ENCODE peak calls at places on chromosomes 2 and 18, in nine cellular contexts. C, O, Z, L, S, F, R, B and E are unnamed samples.

GRCh38 chr2:16062471-16063250 is 122.3 kb downstream of the MYCN start:
- DNase-seq in C (no peak), O (no peak), Z (no peak), L (no peak), S (no peak), F (no peak), R (no peak), B (no peak), E (no peak)

GRCh38 chr2:202841090-202841867 is 30.3 kb downstream of the ICA1L start:
- DNase-seq in C (no peak), O (no peak), Z (no peak), L (no peak), S (no peak), F (no peak), R (no peak), B (no peak), E (no peak)

GRCh38 chr18:44839239-44839666 is 158.6 kb downstream of the SETBP1 start:
- DNase-seq in C (no peak), O (peak), Z (no peak), L (peak), S (peak), F (peak), R (peak), B (no peak), E (peak)

GRCh38 chr2:231910771-231911170 is 15.4 kb downstream of the NPPC start:
- DNase-seq in C (no peak), O (no peak), Z (no peak), L (no peak), S (no peak), F (no peak), R (no peak), B (no peak), E (peak)

GRCh38 chr2:58283931-58284330 is 42.8 kb upstream of the FANCL start:
- DNase-seq in C (no peak), O (no peak), Z (no peak), L (no peak), S (no peak), F (no peak), R (no peak), B (no peak), E (no peak)

GRCh38 chr2:159251296-159252173 is 35.0 kb downstream of the WDSUB1 start:
- DNase-seq in C (no peak), O (no peak), Z (no peak), L (no peak), S (no peak), F (no peak), R (no peak), B (no peak), E (no peak)

GRCh38 chr2:54652540-54652939 is 70.9 kb upstream of the EML6 start:
- DNase-seq in C (no peak), O (no peak), Z (no peak), L (no peak), S (no peak), F (peak), R (no peak), B (no peak), E (no peak)

GRCh38 chr18:60235164-60235563 is 137.4 kb downstream of the MC4R start:
- DNase-seq in C (no peak), O (no peak), Z (no peak), L (no peak), S (no peak), F (no peak), R (no peak), B (no peak), E (no peak)

GRCh38 chr18:61703508-61703907 is 189.3 kb downstream of the RNF152 start:
- DNase-seq in C (no peak), O (no peak), Z (no peak), L (no peak), S (no peak), F (peak), R (no peak), B (no peak), E (no peak)

GRCh38 chr2:190435031-190435677 is 27.0 kb downstream of the MFSD6 start:
- DNase-seq in C (no peak), O (no peak), Z (no peak), L (no peak), S (no peak), F (no peak), R (no peak), B (no peak), E (no peak)

GRCh38 chr2:21162615-21162878 is 38.8 kb downstream of the TDRD15 start:
- DNase-seq in C (no peak), O (peak), Z (no peak), L (no peak), S (no peak), F (no peak), R (no peak), B (no peak), E (no peak)

GRCh38 chr18:32530947-32531651 is 60.4 kb upstream of the GAREM1 start:
- DNase-seq in C (no peak), O (no peak), Z (no peak), L (no peak), S (no peak), F (peak), R (no peak), B (no peak), E (no peak)

GRCh38 chr2:159153463-159153862 is 133.0 kb downstream of the WDSUB1 start:
- DNase-seq in C (no peak), O (no peak), Z (no peak), L (peak), S (no peak), F (no peak), R (no peak), B (peak), E (no peak)

GRCh38 chr2:64367868-64368267 is 86.1 kb upstream of the LGALSL start:
- DNase-seq in C (no peak), O (no peak), Z (peak), L (no peak), S (no peak), F (no peak), R (no peak), B (no peak), E (no peak)

GRCh38 chr2:71897145-71897495 is 250.5 kb downstream of the CYP26B1 start:
- DNase-seq in C (no peak), O (peak), Z (peak), L (no peak), S (no peak), F (no peak), R (no peak), B (no peak), E (no peak)

GRCh38 chr18:37720706-37721105 is 155.1 kb upstream of the CELF4 start:
- DNase-seq in C (no peak), O (peak), Z (peak), L (no peak), S (no peak), F (no peak), R (no peak), B (no peak), E (no peak)

GRCh38 chr2:66237470-66238354 is 197.2 kb upstream of the MEIS1 start:
- DNase-seq in C (no peak), O (no peak), Z (no peak), L (no peak), S (no peak), F (peak), R (no peak), B (no peak), E (no peak)

GRCh38 chr2:230714122-230714453 is 1.4 kb downstream of the CAB39 start:
- DNase-seq in C (peak), O (no peak), Z (no peak), L (no peak), S (no peak), F (peak), R (no peak), B (no peak), E (no peak)

GRCh38 chr2:178829299-178829698 is 22.1 kb upstream of the TTN start:
- DNase-seq in C (no peak), O (no peak), Z (no peak), L (no peak), S (no peak), F (peak), R (no peak), B (no peak), E (no peak)

GRCh38 chr18:25072205-25072604 is 279.8 kb downstream of the ZNF521 start:
- DNase-seq in C (no peak), O (no peak), Z (no peak), L (no peak), S (no peak), F (no peak), R (no peak), B (no peak), E (no peak)

GRCh38 chr2:5914831-5915611 is 222.8 kb downstream of the SOX11 start:
- DNase-seq in C (no peak), O (no peak), Z (no peak), L (no peak), S (no peak), F (peak), R (no peak), B (no peak), E (peak)

GRCh38 chr18:57869228-57869627 is 66.1 kb upstream of the ATP8B1 start:
- DNase-seq in C (no peak), O (no peak), Z (no peak), L (no peak), S (no peak), F (no peak), R (no peak), B (no peak), E (no peak)

GRCh38 chr2:183149489-183149888 is 25.2 kb downstream of the NUP35 start:
- DNase-seq in C (no peak), O (no peak), Z (no peak), L (no peak), S (no peak), F (peak), R (no peak), B (no peak), E (no peak)

GRCh38 chr2:134955744-134956143 is 37.1 kb downstream of the CCNT2 start:
- DNase-seq in C (no peak), O (no peak), Z (no peak), L (no peak), S (no peak), F (no peak), R (no peak), B (no peak), E (no peak)

GRCh38 chr18:79068946-79069791 is at the start of gene ATP9B:
- DNase-seq in C (peak), O (peak), Z (peak), L (peak), S (peak), F (peak), R (peak), B (peak), E (peak)
- H3K27ac ChIP-seq in C (peak), O (peak), Z (peak), L (peak), S (peak), F (peak), R (peak), B (peak), E (peak)

GRCh38 chr2:68371138-68371537 is 6.1 kb downstream of the PLEK start:
- DNase-seq in C (no peak), O (no peak), Z (no peak), L (no peak), S (no peak), F (no peak), R (no peak), B (no peak), E (no peak)

GRCh38 chr2:68367918-68368656 is 3.0 kb downstream of the PLEK start:
- DNase-seq in C (no peak), O (no peak), Z (no peak), L (no peak), S (no peak), F (no peak), R (no peak), B (no peak), E (no peak)

GRCh38 chr2:68369340-68369734 is 4.3 kb downstream of the PLEK start:
- DNase-seq in C (no peak), O (no peak), Z (no peak), L (no peak), S (no peak), F (no peak), R (no peak), B (no peak), E (no peak)

GRCh38 chr2:68366083-68366560 is 1.0 kb downstream of the PLEK start:
- DNase-seq in C (no peak), O (no peak), Z (no peak), L (no peak), S (no peak), F (no peak), R (no peak), B (no peak), E (no peak)

DNA sequence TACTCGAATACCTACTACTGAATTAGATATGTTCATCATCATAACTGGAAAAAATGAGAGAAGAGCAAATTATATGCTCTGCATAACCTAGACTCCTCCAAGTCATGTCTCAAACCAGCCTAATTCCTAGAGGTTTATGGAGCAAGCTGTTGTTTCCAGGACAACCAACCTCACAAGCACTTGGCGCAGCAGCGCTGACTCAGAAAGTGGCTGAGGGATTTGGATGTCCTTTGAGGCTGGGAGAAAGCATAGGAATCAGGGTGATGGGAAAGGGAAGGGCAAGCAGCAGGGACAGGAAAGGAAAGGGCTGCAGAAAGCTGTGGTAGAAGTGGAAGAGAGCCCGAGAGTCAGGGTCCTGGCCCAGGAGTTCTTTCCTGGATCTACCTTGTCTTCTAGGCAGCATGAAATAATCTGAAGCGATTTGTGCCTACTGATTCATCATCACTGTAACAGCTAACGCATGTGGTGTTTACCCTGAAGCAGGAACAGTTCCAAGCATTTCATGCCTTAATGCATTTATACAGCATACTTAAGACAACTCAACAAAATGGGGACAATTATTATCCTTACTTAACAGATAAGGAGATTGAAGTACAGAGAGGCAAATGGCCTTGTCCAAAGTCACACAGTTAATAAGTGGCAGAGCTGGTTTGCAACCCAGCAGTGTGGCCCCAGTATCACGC is 3.7 kb downstream of the PLEK start:
- DNase-seq in C (no peak), O (no peak), Z (no peak), L (no peak), S (no peak), F (peak), R (no peak), B (no peak), E (no peak)
- H3K4me3 ChIP-seq in C (no peak), O (peak), Z (no peak), L (no peak), S (no peak), F (no peak), R (no peak), B (no peak), E (no peak)

GRCh38 chr2:188292446-188293239 is 969 bp downstream of the GULP1 start:
- DNase-seq in C (no peak), O (peak), Z (peak), L (peak), S (no peak), F (peak), R (peak), B (peak), E (peak)
- TF ChIP-seq POLR2A in C (no peak), O (no peak), Z (peak), L (peak), S (no peak), F (no peak), R (peak), B (peak), E (peak)

GRCh38 chr2:108933691-108934117 is 55.3 kb downstream of the EDAR start:
- DNase-seq in C (no peak), O (no peak), Z (no peak), L (no peak), S (no peak), F (no peak), R (no peak), B (no peak), E (peak)
- H3K27ac ChIP-seq in C (no peak), O (no peak), Z (no peak), L (no peak), S (peak), F (no peak), R (no peak), B (no peak), E (peak)

GRCh38 chr18:36130883-36131653 is 1.4 kb downstream of the ELP2 start:
- DNase-seq in C (no peak), O (peak), Z (no peak), L (no peak), S (no peak), F (no peak), R (no peak), B (no peak), E (no peak)
- H3K4me3 ChIP-seq in C (peak), O (peak), Z (peak), L (peak), S (peak), F (peak), R (peak), B (peak), E (peak)

GRCh38 chr18:43526436-43527150 is 249.3 kb upstream of the SYT4 start:
- DNase-seq in C (no peak), O (no peak), Z (no peak), L (no peak), S (no peak), F (no peak), R (no peak), B (no peak), E (no peak)

GRCh38 chr18:43524260-43524659 is 247.0 kb upstream of the SYT4 start:
- DNase-seq in C (no peak), O (no peak), Z (no peak), L (no peak), S (no peak), F (no peak), R (no peak), B (no peak), E (no peak)

GRCh38 chr18:43525149-43525548 is 247.9 kb upstream of the SYT4 start:
- DNase-seq in C (no peak), O (no peak), Z (no peak), L (no peak), S (no peak), F (no peak), R (no peak), B (no peak), E (peak)
- TF ChIP-seq POLR2A in C (no peak), O (no peak), Z (no peak), L (no peak), S (no peak), F (no peak), R (no peak), B (no peak), E (no peak)

GRCh38 chr2:38443021-38443541 is 66.0 kb upstream of the ATL2 start:
- DNase-seq in C (no peak), O (no peak), Z (no peak), L (peak), S (no peak), F (no peak), R (peak), B (peak), E (no peak)
- H3K27ac ChIP-seq in C (no peak), O (no peak), Z (no peak), L (peak), S (peak), F (no peak), R (peak), B (no peak), E (no peak)